ENCODE peak calls at places on chromosomes 7 and 10, in five cellular contexts. One of them, this sample, is unnamed. For H3K4me1, the result is how much of the 10 kb centered on the place peaks cover.

GRCh38 chr7:137656227-137656849 is 190.4 kb downstream of the DGKI start:
- DNase-seq in PC-3: peak
- DNase-seq in adrenal gland: peak
- DNase-seq in right lobe of liver: peak
- DNase-seq in Panc1: no peak
- DNase-seq in this sample: peak

GRCh38 chr7:106542550-106543220 is 118.3 kb downstream of the CCDC71L start:
- DNase-seq in Panc1: peak
- DNase-seq in PC-3: peak
- DNase-seq in adrenal gland: peak
- DNase-seq in right lobe of liver: peak
- DNase-seq in this sample: peak

GRCh38 chr7:131068604-131069021 is 259.1 kb upstream of the MKLN1 start:
- DNase-seq in PC-3: peak
- DNase-seq in right lobe of liver: no peak
- DNase-seq in Panc1: no peak
- DNase-seq in adrenal gland: no peak
- DNase-seq in this sample: no peak

GRCh38 chr10:11757452-11757819 is 15.3 kb downstream of the ECHDC3 start:
- DNase-seq in Panc1: no peak
- DNase-seq in PC-3: peak
- DNase-seq in right lobe of liver: peak
- DNase-seq in adrenal gland: peak
- DNase-seq in this sample: peak

GRCh38 chr7:20787658-20788057 is 972 bp upstream of the SP8 start:
- DNase-seq in Panc1: no peak
- DNase-seq in adrenal gland: no peak
- DNase-seq in right lobe of liver: no peak
- DNase-seq in PC-3: no peak
- DNase-seq in this sample: no peak

GRCh38 chr7:7668708-7669107 is 28.2 kb downstream of the UMAD1 start:
- DNase-seq in Panc1: no peak
- DNase-seq in PC-3: no peak
- DNase-seq in adrenal gland: no peak
- DNase-seq in right lobe of liver: no peak
- DNase-seq in this sample: no peak

GRCh38 chr7:50346548-50347497 is 42.3 kb downstream of the IKZF1 start:
- DNase-seq in PC-3: peak
- DNase-seq in Panc1: no peak
- DNase-seq in right lobe of liver: no peak
- DNase-seq in adrenal gland: no peak
- DNase-seq in this sample: no peak

GRCh38 chr7:26454180-26454579 is 162.5 kb downstream of the SNX10 start:
- DNase-seq in Panc1: no peak
- DNase-seq in adrenal gland: no peak
- DNase-seq in right lobe of liver: no peak
- DNase-seq in PC-3: peak
- DNase-seq in this sample: no peak

GRCh38 chr10:70324341-70324861 is 40.6 kb upstream of the NPFFR1 start:
- DNase-seq in Panc1: no peak
- DNase-seq in PC-3: no peak
- DNase-seq in right lobe of liver: no peak
- DNase-seq in adrenal gland: no peak
- DNase-seq in this sample: peak

GRCh38 chr10:123222832-123223231 is 68.6 kb downstream of the BUB3 start:
- DNase-seq in Panc1: no peak
- DNase-seq in PC-3: no peak
- DNase-seq in right lobe of liver: no peak
- DNase-seq in adrenal gland: no peak
- DNase-seq in this sample: no peak

GRCh38 chr10:96118604-96119450 is 11.3 kb upstream of the ZNF518A start:
- DNase-seq in right lobe of liver: no peak
- DNase-seq in Panc1: peak
- DNase-seq in adrenal gland: no peak
- DNase-seq in PC-3: no peak
- DNase-seq in this sample: no peak

GRCh38 chr10:58319599-58319998 is 15.2 kb upstream of the UBE2D1 start:
- DNase-seq in right lobe of liver: no peak
- DNase-seq in adrenal gland: peak
- DNase-seq in PC-3: peak
- DNase-seq in Panc1: no peak
- DNase-seq in this sample: no peak

GRCh38 chr7:14191686-14192098 is 202.2 kb upstream of the ETV1 start:
- DNase-seq in right lobe of liver: no peak
- DNase-seq in PC-3: peak
- DNase-seq in Panc1: peak
- DNase-seq in adrenal gland: peak
- DNase-seq in this sample: no peak

GRCh38 chr7:45598697-45599520 is 24.7 kb downstream of the ADCY1 start:
- DNase-seq in right lobe of liver: no peak
- DNase-seq in adrenal gland: no peak
- DNase-seq in Panc1: no peak
- DNase-seq in PC-3: no peak
- DNase-seq in this sample: peak

GRCh38 chr7:40659231-40659630 is 524.4 kb downstream of the SUGCT start:
- DNase-seq in adrenal gland: peak
- DNase-seq in Panc1: no peak
- DNase-seq in PC-3: no peak
- DNase-seq in right lobe of liver: no peak
- DNase-seq in this sample: no peak

GRCh38 chr7:126803990-126804389 is 448.8 kb downstream of the GRM8 start:
- DNase-seq in PC-3: no peak
- DNase-seq in right lobe of liver: no peak
- DNase-seq in adrenal gland: peak
- DNase-seq in Panc1: no peak
- DNase-seq in this sample: no peak

GRCh38 chr7:68147621-68148238 is 1151.1 kb downstream of the TYW1 start:
- DNase-seq in Panc1: no peak
- DNase-seq in PC-3: no peak
- DNase-seq in adrenal gland: no peak
- DNase-seq in right lobe of liver: no peak
- DNase-seq in this sample: no peak

GRCh38 chr10:129057856-129058663 is 409.0 kb upstream of the MGMT start:
- DNase-seq in PC-3: no peak
- DNase-seq in Panc1: no peak
- DNase-seq in adrenal gland: no peak
- DNase-seq in right lobe of liver: no peak
- DNase-seq in this sample: no peak

GRCh38 chr10:57952741-57953140 is 315.0 kb downstream of the IPMK start:
- DNase-seq in adrenal gland: peak
- DNase-seq in right lobe of liver: no peak
- DNase-seq in Panc1: no peak
- DNase-seq in PC-3: no peak
- DNase-seq in this sample: no peak

GRCh38 chr10:79116801-79117723 is 48.3 kb downstream of the ZMIZ1 start:
- DNase-seq in PC-3: no peak
- DNase-seq in Panc1: no peak
- DNase-seq in adrenal gland: peak
- DNase-seq in right lobe of liver: no peak
- DNase-seq in this sample: no peak

GRCh38 chr7:18201349-18201748 is 173.7 kb upstream of the PRPS1L1 start:
- DNase-seq in adrenal gland: no peak
- DNase-seq in PC-3: no peak
- DNase-seq in Panc1: no peak
- DNase-seq in right lobe of liver: no peak
- DNase-seq in this sample: no peak

GRCh38 chr7:148733496-148733895 is 34.8 kb downstream of the CUL1 start:
- DNase-seq in right lobe of liver: no peak
- DNase-seq in Panc1: no peak
- DNase-seq in PC-3: no peak
- DNase-seq in adrenal gland: no peak
- DNase-seq in this sample: no peak

GRCh38 chr7:4683884-4684565 is 1.9 kb downstream of the FOXK1 start:
- DNase-seq in PC-3: peak
- DNase-seq in right lobe of liver: peak
- DNase-seq in Panc1: peak
- DNase-seq in adrenal gland: peak
- DNase-seq in this sample: peak

GRCh38 chr7:22481726-22482125 is 18.3 kb downstream of the STEAP1B start:
- DNase-seq in right lobe of liver: no peak
- DNase-seq in Panc1: no peak
- DNase-seq in adrenal gland: peak
- DNase-seq in PC-3: no peak
- DNase-seq in this sample: no peak

GRCh38 chr10:119302591-119303253 is 95.4 kb downstream of the GRK5 start:
- DNase-seq in adrenal gland: no peak
- DNase-seq in right lobe of liver: no peak
- DNase-seq in Panc1: no peak
- DNase-seq in PC-3: no peak
- DNase-seq in this sample: no peak
- H3K4me1 ChIP-seq in adrenal gland: under half
- H3K4me1 ChIP-seq in right lobe of liver: under half
- H3K4me1 ChIP-seq in Panc1: half or more
- H3K4me1 ChIP-seq in PC-3: half or more
- H3K4me1 ChIP-seq in this sample: under half

DNA sequence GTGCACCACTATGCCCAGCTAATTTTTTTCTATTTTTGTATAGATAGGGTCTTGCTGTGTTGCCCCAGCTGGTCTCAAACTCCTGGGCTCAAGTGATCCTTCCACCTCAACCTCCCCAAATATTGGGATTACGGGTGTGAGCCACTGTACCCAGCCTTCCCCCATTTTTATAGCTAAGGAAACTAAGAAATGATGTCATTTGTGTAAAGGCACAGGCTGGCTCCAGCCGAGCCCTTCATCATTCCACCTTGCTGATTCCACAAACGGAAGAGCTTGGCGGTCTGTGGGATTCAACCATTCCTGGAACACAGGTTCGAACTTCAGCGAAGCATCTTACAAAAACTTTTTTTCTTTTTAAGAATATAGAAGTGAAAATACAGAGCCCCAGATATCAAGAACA is 14.4 kb downstream of the SMURF1 start:
- DNase-seq in PC-3: no peak
- DNase-seq in adrenal gland: no peak
- DNase-seq in right lobe of liver: no peak
- DNase-seq in Panc1: no peak
- DNase-seq in this sample: no peak
- H3K4me1 ChIP-seq in PC-3: half or more
- H3K4me1 ChIP-seq in adrenal gland: half or more
- H3K4me1 ChIP-seq in right lobe of liver: half or more
- H3K4me1 ChIP-seq in Panc1: half or more
- H3K4me1 ChIP-seq in this sample: under half

DNA sequence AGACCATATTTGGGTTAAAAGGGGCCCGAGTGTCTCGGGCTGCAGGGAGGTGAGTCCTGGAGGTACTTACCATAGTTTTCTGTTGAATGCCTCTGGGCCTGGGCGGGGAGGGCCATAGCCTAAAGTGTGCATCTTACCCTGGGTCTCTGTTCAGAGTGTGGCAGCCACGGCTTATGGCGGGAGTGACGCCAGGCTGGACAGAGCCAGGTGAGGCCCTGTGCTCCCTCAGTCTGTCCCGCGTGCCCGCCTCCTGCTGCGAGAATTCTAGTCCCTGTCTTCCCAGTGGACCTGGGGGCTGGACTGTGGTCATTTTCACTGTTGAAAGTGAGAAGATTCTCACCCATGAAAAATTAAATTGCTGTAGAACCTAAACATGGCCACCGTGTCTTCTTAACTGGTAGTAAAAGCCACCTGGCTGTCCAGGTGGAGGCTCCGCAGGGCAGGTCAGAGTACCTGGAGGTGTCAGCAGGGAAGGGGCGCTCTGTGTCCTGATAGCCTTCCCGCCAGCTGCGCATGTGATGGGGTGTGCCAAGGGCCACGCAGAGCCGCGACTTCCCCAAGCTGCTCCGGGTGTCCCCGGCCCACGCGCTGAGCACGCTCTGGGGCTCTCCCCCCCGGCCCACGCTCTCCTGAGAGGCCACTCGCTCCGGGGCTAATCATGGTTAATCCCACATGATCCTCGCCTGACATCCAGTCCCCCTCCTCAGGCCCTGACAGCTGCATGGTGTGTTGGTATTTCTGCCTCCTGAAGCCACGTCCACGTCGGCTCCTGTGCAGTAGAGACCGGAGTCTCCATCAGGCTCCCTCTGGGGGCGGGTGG is 20.3 kb downstream of the INPP5A start:
- DNase-seq in adrenal gland: no peak
- DNase-seq in Panc1: no peak
- DNase-seq in right lobe of liver: no peak
- DNase-seq in PC-3: no peak
- DNase-seq in this sample: no peak
- H3K4me1 ChIP-seq in adrenal gland: under half
- H3K4me1 ChIP-seq in Panc1: under half
- H3K4me1 ChIP-seq in right lobe of liver: under half
- H3K4me1 ChIP-seq in PC-3: under half
- H3K4me1 ChIP-seq in this sample: under half

DNA sequence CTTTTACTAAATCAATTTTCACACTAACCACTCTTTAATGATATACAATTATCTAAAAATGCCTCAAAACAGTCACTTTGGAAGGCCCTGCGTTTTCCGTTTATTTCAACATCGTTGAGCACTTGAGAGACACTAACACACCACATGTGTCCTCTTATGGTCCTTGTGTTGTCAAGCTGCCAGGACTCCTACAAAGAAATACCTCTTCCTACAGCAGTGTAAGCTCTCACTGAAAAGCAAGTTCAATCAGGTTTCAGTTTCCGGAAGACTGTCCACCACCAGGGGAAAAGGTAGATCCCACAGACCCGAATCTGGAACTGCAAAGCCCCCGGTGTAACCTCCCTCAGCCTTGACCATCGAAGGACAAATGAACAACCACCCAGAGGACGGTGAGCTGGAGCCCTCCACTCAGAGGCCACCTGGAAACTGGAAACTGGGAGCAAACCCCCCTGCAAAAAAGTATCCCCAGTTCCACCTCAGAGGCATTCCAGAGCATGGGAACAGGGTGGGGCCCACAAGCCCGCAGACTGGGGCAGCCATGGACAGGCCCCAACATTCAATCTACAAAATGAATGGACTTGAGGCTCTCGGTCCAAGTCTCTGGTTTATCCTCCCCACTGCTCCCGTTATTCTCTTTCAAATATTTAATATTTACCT is 37.5 kb downstream of the KCNH2 start:
- DNase-seq in right lobe of liver: no peak
- DNase-seq in PC-3: no peak
- DNase-seq in adrenal gland: no peak
- DNase-seq in Panc1: no peak
- DNase-seq in this sample: no peak
- H3K4me1 ChIP-seq in right lobe of liver: under half
- H3K4me1 ChIP-seq in PC-3: under half
- H3K4me1 ChIP-seq in adrenal gland: under half
- H3K4me1 ChIP-seq in Panc1: under half
- H3K4me1 ChIP-seq in this sample: under half

GRCh38 chr10:74055383-74056065 is 57.6 kb downstream of the VCL start:
- DNase-seq in adrenal gland: no peak
- DNase-seq in PC-3: peak
- DNase-seq in right lobe of liver: no peak
- DNase-seq in Panc1: no peak
- DNase-seq in this sample: no peak

GRCh38 chr10:74050653-74051052 is 52.7 kb downstream of the VCL start:
- DNase-seq in Panc1: no peak
- DNase-seq in right lobe of liver: no peak
- DNase-seq in PC-3: no peak
- DNase-seq in adrenal gland: no peak
- DNase-seq in this sample: no peak

GRCh38 chr10:74048433-74048832 is 50.5 kb downstream of the VCL start:
- DNase-seq in PC-3: no peak
- DNase-seq in Panc1: no peak
- DNase-seq in right lobe of liver: no peak
- DNase-seq in adrenal gland: no peak
- DNase-seq in this sample: no peak

GRCh38 chr10:74049995-74050394 is 52.1 kb downstream of the VCL start:
- DNase-seq in PC-3: no peak
- DNase-seq in adrenal gland: no peak
- DNase-seq in Panc1: no peak
- DNase-seq in right lobe of liver: no peak
- DNase-seq in this sample: no peak

GRCh38 chr10:74051729-74052342 is 53.9 kb downstream of the VCL start:
- DNase-seq in adrenal gland: no peak
- DNase-seq in right lobe of liver: no peak
- DNase-seq in PC-3: no peak
- DNase-seq in Panc1: no peak
- DNase-seq in this sample: no peak
- H3K4me1 ChIP-seq in adrenal gland: under half
- H3K4me1 ChIP-seq in right lobe of liver: under half
- H3K4me1 ChIP-seq in PC-3: half or more
- H3K4me1 ChIP-seq in Panc1: under half
- H3K4me1 ChIP-seq in this sample: under half